ENCODE peak calls at places on chromosome 9, in ten cellular contexts. One of them, this sample, is unnamed.

GRCh38 chr9:10366171-10366779 is 246.5 kb downstream of the PTPRD start:
- DNase-seq in mesendoderm: peak; percentile 54
- DNase-seq in astrocyte of the cerebellum: peak; percentile 31
- DNase-seq in suprapubic skin: no peak
- DNase-seq in mammary epithelial cell: peak; percentile 29
- DNase-seq in foreskin fibroblast: no peak
- DNase-seq in HCT116: peak; percentile 2
- DNase-seq in heart left ventricle: no peak
- DNase-seq in brain microvascular endothelial cell: peak; percentile 37
- DNase-seq in sigmoid colon: no peak
- DNase-seq in this sample: no peak

GRCh38 chr9:27625751-27626628 is 52.7 kb upstream of the C9orf72 start:
- DNase-seq in foreskin fibroblast: no peak
- DNase-seq in mesendoderm: no peak
- DNase-seq in suprapubic skin: no peak
- DNase-seq in mammary epithelial cell: peak; percentile 78
- DNase-seq in HCT116: no peak
- DNase-seq in brain microvascular endothelial cell: no peak
- DNase-seq in heart left ventricle: no peak
- DNase-seq in sigmoid colon: no peak
- DNase-seq in astrocyte of the cerebellum: no peak
- DNase-seq in this sample: no peak

GRCh38 chr9:130450344-130451003 is 5.7 kb downstream of the ASS1 start:
- DNase-seq in brain microvascular endothelial cell: no peak
- DNase-seq in mesendoderm: peak; percentile 59
- DNase-seq in mammary epithelial cell: no peak
- DNase-seq in suprapubic skin: no peak
- DNase-seq in heart left ventricle: no peak
- DNase-seq in sigmoid colon: no peak
- DNase-seq in foreskin fibroblast: no peak
- DNase-seq in HCT116: no peak
- DNase-seq in astrocyte of the cerebellum: no peak
- DNase-seq in this sample: no peak

GRCh38 chr9:90038778-90039177 is 434.0 kb downstream of the GADD45G start:
- DNase-seq in mesendoderm: no peak
- DNase-seq in foreskin fibroblast: no peak
- DNase-seq in heart left ventricle: no peak
- DNase-seq in astrocyte of the cerebellum: peak; percentile 29
- DNase-seq in HCT116: no peak
- DNase-seq in mammary epithelial cell: no peak
- DNase-seq in suprapubic skin: no peak
- DNase-seq in brain microvascular endothelial cell: no peak
- DNase-seq in sigmoid colon: no peak
- DNase-seq in this sample: no peak

GRCh38 chr9:135010921-135011320 is 76.5 kb upstream of the OLFM1 start:
- DNase-seq in brain microvascular endothelial cell: no peak
- DNase-seq in mesendoderm: no peak
- DNase-seq in sigmoid colon: no peak
- DNase-seq in astrocyte of the cerebellum: no peak
- DNase-seq in suprapubic skin: no peak
- DNase-seq in foreskin fibroblast: no peak
- DNase-seq in HCT116: no peak
- DNase-seq in mammary epithelial cell: no peak
- DNase-seq in heart left ventricle: no peak
- DNase-seq in this sample: no peak

GRCh38 chr9:129776938-129777768 is 24.3 kb upstream of the PTGES start:
- DNase-seq in heart left ventricle: peak; percentile 92
- DNase-seq in foreskin fibroblast: peak; percentile 100
- DNase-seq in mesendoderm: peak; percentile 88
- DNase-seq in HCT116: peak; percentile 89
- DNase-seq in suprapubic skin: peak; percentile 99
- DNase-seq in sigmoid colon: peak; percentile 98
- DNase-seq in astrocyte of the cerebellum: peak; percentile 99
- DNase-seq in brain microvascular endothelial cell: peak; percentile 100
- DNase-seq in mammary epithelial cell: peak; percentile 99
- DNase-seq in this sample: peak; percentile 96

GRCh38 chr9:9754186-9754585 is 858.6 kb downstream of the PTPRD start:
- DNase-seq in mesendoderm: no peak
- DNase-seq in suprapubic skin: no peak
- DNase-seq in heart left ventricle: no peak
- DNase-seq in sigmoid colon: no peak
- DNase-seq in brain microvascular endothelial cell: no peak
- DNase-seq in astrocyte of the cerebellum: no peak
- DNase-seq in foreskin fibroblast: no peak
- DNase-seq in mammary epithelial cell: no peak
- DNase-seq in HCT116: no peak
- DNase-seq in this sample: peak; percentile 48

GRCh38 chr9:137458194-137459146 is 664 bp downstream of the NSMF start:
- DNase-seq in mammary epithelial cell: no peak
- DNase-seq in heart left ventricle: peak; percentile 18
- DNase-seq in foreskin fibroblast: no peak
- DNase-seq in mesendoderm: no peak
- DNase-seq in astrocyte of the cerebellum: no peak
- DNase-seq in brain microvascular endothelial cell: no peak
- DNase-seq in sigmoid colon: peak; percentile 80
- DNase-seq in suprapubic skin: peak; percentile 79
- DNase-seq in HCT116: no peak
- DNase-seq in this sample: no peak

GRCh38 chr9:264231-264630 is 49.6 kb downstream of the DOCK8 start:
- DNase-seq in brain microvascular endothelial cell: no peak
- DNase-seq in mesendoderm: no peak
- DNase-seq in foreskin fibroblast: no peak
- DNase-seq in heart left ventricle: no peak
- DNase-seq in mammary epithelial cell: no peak
- DNase-seq in HCT116: no peak
- DNase-seq in sigmoid colon: no peak
- DNase-seq in astrocyte of the cerebellum: no peak
- DNase-seq in suprapubic skin: no peak
- DNase-seq in this sample: no peak

GRCh38 chr9:131579789-131580211 is 34.5 kb downstream of the PRRT1B start:
- DNase-seq in foreskin fibroblast: no peak
- DNase-seq in mammary epithelial cell: no peak
- DNase-seq in brain microvascular endothelial cell: no peak
- DNase-seq in heart left ventricle: peak; percentile 49
- DNase-seq in HCT116: no peak
- DNase-seq in astrocyte of the cerebellum: no peak
- DNase-seq in suprapubic skin: no peak
- DNase-seq in mesendoderm: no peak
- DNase-seq in sigmoid colon: no peak
- DNase-seq in this sample: no peak

GRCh38 chr9:121587863-121588262 is 63.6 kb upstream of the DAB2IP start:
- DNase-seq in suprapubic skin: no peak
- DNase-seq in astrocyte of the cerebellum: no peak
- DNase-seq in mammary epithelial cell: no peak
- DNase-seq in heart left ventricle: no peak
- DNase-seq in mesendoderm: no peak
- DNase-seq in foreskin fibroblast: no peak
- DNase-seq in brain microvascular endothelial cell: no peak
- DNase-seq in HCT116: no peak
- DNase-seq in sigmoid colon: no peak
- DNase-seq in this sample: no peak

GRCh38 chr9:91023741-91024140 is 222.1 kb downstream of the SYK start:
- DNase-seq in astrocyte of the cerebellum: no peak
- DNase-seq in heart left ventricle: no peak
- DNase-seq in suprapubic skin: peak; percentile 56
- DNase-seq in brain microvascular endothelial cell: no peak
- DNase-seq in mesendoderm: no peak
- DNase-seq in foreskin fibroblast: no peak
- DNase-seq in HCT116: no peak
- DNase-seq in mammary epithelial cell: no peak
- DNase-seq in sigmoid colon: no peak
- DNase-seq in this sample: no peak

GRCh38 chr9:115241641-115242040 is 123.7 kb upstream of the TNC start:
- DNase-seq in mammary epithelial cell: no peak
- DNase-seq in heart left ventricle: no peak
- DNase-seq in brain microvascular endothelial cell: no peak
- DNase-seq in HCT116: no peak
- DNase-seq in suprapubic skin: no peak
- DNase-seq in astrocyte of the cerebellum: no peak
- DNase-seq in foreskin fibroblast: no peak
- DNase-seq in mesendoderm: no peak
- DNase-seq in sigmoid colon: no peak
- DNase-seq in this sample: no peak

GRCh38 chr9:133512253-133513213 is 12.2 kb downstream of the MYMK start:
- DNase-seq in mesendoderm: no peak
- DNase-seq in foreskin fibroblast: no peak
- DNase-seq in brain microvascular endothelial cell: no peak
- DNase-seq in astrocyte of the cerebellum: no peak
- DNase-seq in heart left ventricle: no peak
- DNase-seq in HCT116: no peak
- DNase-seq in mammary epithelial cell: no peak
- DNase-seq in suprapubic skin: no peak
- DNase-seq in sigmoid colon: no peak
- DNase-seq in this sample: no peak
- H3K4me3 ChIP-seq in mesendoderm: no peak overlapping the region
- H3K4me3 ChIP-seq in foreskin fibroblast: no peak overlapping the region
- H3K4me3 ChIP-seq in brain microvascular endothelial cell: no peak overlapping the region
- H3K4me3 ChIP-seq in astrocyte of the cerebellum: no peak overlapping the region
- H3K4me3 ChIP-seq in heart left ventricle: no peak overlapping the region
- H3K4me3 ChIP-seq in HCT116: no peak overlapping the region
- H3K4me3 ChIP-seq in mammary epithelial cell: no peak overlapping the region
- H3K4me3 ChIP-seq in suprapubic skin: no peak overlapping the region
- H3K4me3 ChIP-seq in sigmoid colon: no peak overlapping the region
- H3K4me3 ChIP-seq in this sample: no peak overlapping the region

DNA sequence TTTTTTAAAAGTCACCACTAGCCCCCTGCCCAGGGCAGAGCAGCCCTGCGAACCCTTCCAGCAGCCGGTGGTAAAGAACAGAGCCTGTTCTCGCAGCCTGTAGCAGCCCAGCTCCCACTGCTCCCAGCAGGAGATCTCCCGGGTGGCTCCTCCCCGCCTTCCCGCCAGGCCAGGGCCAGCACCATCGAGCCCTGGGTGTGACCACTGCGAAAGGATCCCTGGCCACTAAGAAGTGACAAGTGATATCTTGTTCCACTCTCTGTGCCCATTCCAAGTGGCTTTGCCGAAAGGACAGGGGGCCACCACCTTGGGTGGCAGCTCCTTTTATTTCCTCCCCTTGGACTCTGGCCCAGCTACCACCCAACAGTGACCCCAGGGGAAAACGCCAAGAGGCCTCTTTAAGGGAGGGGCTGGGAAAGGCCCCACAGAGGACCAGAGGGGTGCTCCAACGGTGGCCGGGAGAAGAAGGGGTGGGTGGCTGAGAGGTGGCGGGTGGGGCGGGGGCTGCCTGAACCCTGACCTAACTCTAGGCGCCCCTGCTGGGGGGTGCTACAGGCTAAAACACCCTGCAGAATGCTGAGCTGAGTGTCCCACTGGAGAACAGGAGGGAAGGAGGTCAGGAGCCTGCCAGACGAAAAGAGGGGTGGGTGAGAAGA is 1.6 kb downstream of the NACC2 start:
- DNase-seq in sigmoid colon: no peak
- DNase-seq in suprapubic skin: no peak
- DNase-seq in brain microvascular endothelial cell: no peak
- DNase-seq in HCT116: no peak
- DNase-seq in foreskin fibroblast: no peak
- DNase-seq in astrocyte of the cerebellum: no peak
- DNase-seq in mammary epithelial cell: no peak
- DNase-seq in heart left ventricle: peak; percentile 57
- DNase-seq in mesendoderm: peak; percentile 23
- DNase-seq in this sample: no peak
- H3K4me3 ChIP-seq in sigmoid colon: peak overlapping the region; percentile 88
- H3K4me3 ChIP-seq in suprapubic skin: peak overlapping the region; percentile 74
- H3K4me3 ChIP-seq in brain microvascular endothelial cell: peak overlapping the region; percentile 67
- H3K4me3 ChIP-seq in HCT116: peak overlapping the region; percentile 78
- H3K4me3 ChIP-seq in foreskin fibroblast: peak overlapping the region; percentile 66
- H3K4me3 ChIP-seq in astrocyte of the cerebellum: peak overlapping the region; percentile 66
- H3K4me3 ChIP-seq in mammary epithelial cell: peak overlapping the region; percentile 77
- H3K4me3 ChIP-seq in heart left ventricle: peak overlapping the region; percentile 88
- H3K4me3 ChIP-seq in mesendoderm: no peak overlapping the region
- H3K4me3 ChIP-seq in this sample: peak overlapping the region; percentile 58

DNA sequence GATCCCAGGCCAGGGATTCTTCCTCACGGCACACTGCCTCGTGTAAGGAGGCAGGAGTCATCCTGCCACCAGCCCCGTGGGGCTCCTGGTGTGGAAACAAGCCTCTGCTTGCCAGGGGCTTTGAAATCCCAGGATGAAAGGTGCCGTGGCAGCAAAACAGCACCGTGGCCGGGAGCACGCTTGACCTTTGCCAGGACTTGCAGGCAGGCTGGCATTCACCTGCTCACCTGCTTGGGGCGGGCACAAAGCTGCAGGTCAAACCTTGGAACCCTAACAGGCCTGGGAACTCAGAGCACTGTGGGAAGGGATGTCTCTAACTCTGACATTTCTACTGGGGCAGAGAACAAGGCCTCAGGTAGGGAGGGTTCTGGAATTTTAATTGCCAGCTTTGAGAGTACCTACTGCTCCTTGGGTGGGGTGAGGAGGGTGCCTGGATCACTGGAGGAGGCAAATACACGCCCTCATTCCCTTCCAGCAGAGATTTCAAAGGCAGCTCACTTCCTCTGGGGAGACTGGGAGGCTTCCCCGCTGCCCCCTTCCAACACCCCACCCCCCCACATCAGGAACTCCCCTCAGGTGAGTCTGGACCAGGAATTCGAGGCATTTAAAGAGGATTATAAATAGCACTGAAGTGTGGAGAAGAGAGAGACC is 45.6 kb upstream of the STXBP1 start:
- DNase-seq in foreskin fibroblast: no peak
- DNase-seq in suprapubic skin: no peak
- DNase-seq in brain microvascular endothelial cell: no peak
- DNase-seq in astrocyte of the cerebellum: no peak
- DNase-seq in heart left ventricle: no peak
- DNase-seq in mesendoderm: peak; percentile 52
- DNase-seq in mammary epithelial cell: peak; percentile 65
- DNase-seq in sigmoid colon: no peak
- DNase-seq in HCT116: no peak
- DNase-seq in this sample: no peak
- H3K4me3 ChIP-seq in foreskin fibroblast: peak overlapping the region; percentile 90
- H3K4me3 ChIP-seq in suprapubic skin: peak overlapping the region; percentile 76
- H3K4me3 ChIP-seq in brain microvascular endothelial cell: peak overlapping the region; percentile 91
- H3K4me3 ChIP-seq in astrocyte of the cerebellum: peak overlapping the region; percentile 91
- H3K4me3 ChIP-seq in heart left ventricle: peak overlapping the region; percentile 72
- H3K4me3 ChIP-seq in mesendoderm: no peak overlapping the region
- H3K4me3 ChIP-seq in mammary epithelial cell: peak overlapping the region; percentile 69
- H3K4me3 ChIP-seq in sigmoid colon: peak overlapping the region; percentile 73
- H3K4me3 ChIP-seq in HCT116: peak overlapping the region; percentile 87
- H3K4me3 ChIP-seq in this sample: peak overlapping the region; percentile 69

DNA sequence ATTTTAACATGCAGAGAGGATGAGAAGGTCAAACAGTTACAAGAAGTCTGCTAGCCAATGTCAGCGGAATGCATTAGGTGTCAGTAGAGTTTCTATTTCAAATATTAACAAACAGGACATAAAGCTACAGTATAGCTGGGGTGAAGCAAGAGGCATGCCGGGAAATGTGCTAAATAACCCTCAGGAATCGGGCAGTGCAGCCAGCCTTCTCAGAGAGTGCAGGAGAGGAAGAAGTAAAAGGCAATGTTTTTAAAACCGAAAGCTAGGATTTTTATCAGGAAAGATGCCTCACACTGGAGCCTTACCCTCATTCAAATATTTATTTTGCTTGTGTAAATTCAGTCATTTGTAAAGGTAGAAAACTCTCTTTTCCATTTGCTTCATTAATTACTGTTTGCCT is 59.1 kb upstream of the SH3GL2 start:
- DNase-seq in foreskin fibroblast: no peak
- DNase-seq in sigmoid colon: no peak
- DNase-seq in brain microvascular endothelial cell: no peak
- DNase-seq in heart left ventricle: no peak
- DNase-seq in mesendoderm: no peak
- DNase-seq in astrocyte of the cerebellum: no peak
- DNase-seq in mammary epithelial cell: no peak
- DNase-seq in HCT116: no peak
- DNase-seq in suprapubic skin: no peak
- DNase-seq in this sample: no peak
- H3K4me3 ChIP-seq in foreskin fibroblast: no peak overlapping the region
- H3K4me3 ChIP-seq in sigmoid colon: no peak overlapping the region
- H3K4me3 ChIP-seq in brain microvascular endothelial cell: no peak overlapping the region
- H3K4me3 ChIP-seq in heart left ventricle: no peak overlapping the region
- H3K4me3 ChIP-seq in mesendoderm: no peak overlapping the region
- H3K4me3 ChIP-seq in astrocyte of the cerebellum: no peak overlapping the region
- H3K4me3 ChIP-seq in mammary epithelial cell: no peak overlapping the region
- H3K4me3 ChIP-seq in HCT116: no peak overlapping the region
- H3K4me3 ChIP-seq in suprapubic skin: no peak overlapping the region
- H3K4me3 ChIP-seq in this sample: no peak overlapping the region

GRCh38 chr9:117415584-117415937 is 704 bp upstream of the ASTN2 start:
- DNase-seq in brain microvascular endothelial cell: no peak
- DNase-seq in suprapubic skin: no peak
- DNase-seq in mesendoderm: peak; percentile 84
- DNase-seq in HCT116: no peak
- DNase-seq in mammary epithelial cell: no peak
- DNase-seq in sigmoid colon: no peak
- DNase-seq in foreskin fibroblast: no peak
- DNase-seq in heart left ventricle: no peak
- DNase-seq in astrocyte of the cerebellum: no peak
- DNase-seq in this sample: no peak
- H3K4me3 ChIP-seq in brain microvascular endothelial cell: no peak overlapping the region
- H3K4me3 ChIP-seq in suprapubic skin: peak overlapping the region; percentile 58
- H3K4me3 ChIP-seq in mesendoderm: no peak overlapping the region
- H3K4me3 ChIP-seq in HCT116: no peak overlapping the region
- H3K4me3 ChIP-seq in mammary epithelial cell: no peak overlapping the region
- H3K4me3 ChIP-seq in sigmoid colon: no peak overlapping the region
- H3K4me3 ChIP-seq in foreskin fibroblast: no peak overlapping the region
- H3K4me3 ChIP-seq in heart left ventricle: no peak overlapping the region
- H3K4me3 ChIP-seq in astrocyte of the cerebellum: no peak overlapping the region
- H3K4me3 ChIP-seq in this sample: no peak overlapping the region

This sample was measured in kidney epithelial cell.